ENCODE peak calls at places on chromosomes 7 and 10, in eight cellular contexts. One of them, this sample, is unnamed.

GRCh38 chr10:16867556-16867955 is 50.3 kb upstream of the RSU1 start:
- DNase-seq in HCT116: peak
- DNase-seq in A549: no peak
- DNase-seq in HepG2: no peak
- DNase-seq in SK-N-SH: no peak
- DNase-seq in H1: no peak
- DNase-seq in K562: no peak
- DNase-seq in GM12878: no peak
- DNase-seq in this sample: no peak

GRCh38 chr10:11176746-11177145 is 159.1 kb downstream of the CELF2 start:
- DNase-seq in HCT116: no peak
- DNase-seq in A549: no peak
- DNase-seq in HepG2: no peak
- DNase-seq in SK-N-SH: no peak
- DNase-seq in H1: no peak
- DNase-seq in K562: no peak
- DNase-seq in GM12878: no peak
- DNase-seq in this sample: peak

GRCh38 chr10:20885678-20886077 is 11.4 kb downstream of the NEBL start:
- DNase-seq in HCT116: no peak
- DNase-seq in A549: no peak
- DNase-seq in HepG2: no peak
- DNase-seq in SK-N-SH: no peak
- DNase-seq in H1: no peak
- DNase-seq in K562: no peak
- DNase-seq in GM12878: no peak
- DNase-seq in this sample: no peak

GRCh38 chr7:15757041-15757995 is 70.8 kb upstream of the MEOX2 start:
- DNase-seq in HCT116: no peak
- DNase-seq in A549: no peak
- DNase-seq in HepG2: no peak
- DNase-seq in SK-N-SH: no peak
- DNase-seq in H1: no peak
- DNase-seq in K562: no peak
- DNase-seq in GM12878: no peak
- DNase-seq in this sample: no peak

GRCh38 chr10:116913681-116914080 is 64.4 kb downstream of the ENO4 start:
- DNase-seq in HCT116: no peak
- DNase-seq in A549: no peak
- DNase-seq in HepG2: no peak
- DNase-seq in SK-N-SH: no peak
- DNase-seq in H1: no peak
- DNase-seq in K562: no peak
- DNase-seq in GM12878: no peak
- DNase-seq in this sample: no peak

GRCh38 chr10:31426425-31426824 is 107.4 kb downstream of the ZEB1 start:
- DNase-seq in HCT116: no peak
- DNase-seq in A549: no peak
- DNase-seq in HepG2: no peak
- DNase-seq in SK-N-SH: no peak
- DNase-seq in H1: no peak
- DNase-seq in K562: no peak
- DNase-seq in GM12878: no peak
- DNase-seq in this sample: no peak

GRCh38 chr7:102992820-102993531 is 80.2 kb downstream of the LRRC17 start:
- DNase-seq in HCT116: peak
- DNase-seq in A549: no peak
- DNase-seq in HepG2: peak
- DNase-seq in SK-N-SH: no peak
- DNase-seq in H1: no peak
- DNase-seq in K562: peak
- DNase-seq in GM12878: no peak
- DNase-seq in this sample: peak

GRCh38 chr10:92923416-92923815 is 75.1 kb downstream of the EXOC6 start:
- DNase-seq in HCT116: no peak
- DNase-seq in A549: no peak
- DNase-seq in HepG2: no peak
- DNase-seq in SK-N-SH: no peak
- DNase-seq in H1: no peak
- DNase-seq in K562: no peak
- DNase-seq in GM12878: no peak
- DNase-seq in this sample: peak

GRCh38 chr10:62831346-62831745 is 15.2 kb upstream of the EGR2 start:
- DNase-seq in HCT116: no peak
- DNase-seq in A549: no peak
- DNase-seq in HepG2: no peak
- DNase-seq in SK-N-SH: no peak
- DNase-seq in H1: no peak
- DNase-seq in K562: no peak
- DNase-seq in GM12878: no peak
- DNase-seq in this sample: no peak

GRCh38 chr10:69107667-69108066 is 16.3 kb upstream of the VPS26A start:
- DNase-seq in HCT116: no peak
- DNase-seq in A549: no peak
- DNase-seq in HepG2: no peak
- DNase-seq in SK-N-SH: no peak
- DNase-seq in H1: no peak
- DNase-seq in K562: no peak
- DNase-seq in GM12878: no peak
- DNase-seq in this sample: peak

GRCh38 chr7:108200326-108200725 is 70.2 kb upstream of the LAMB4 start:
- DNase-seq in HCT116: no peak
- DNase-seq in A549: no peak
- DNase-seq in HepG2: no peak
- DNase-seq in SK-N-SH: no peak
- DNase-seq in H1: no peak
- DNase-seq in K562: no peak
- DNase-seq in GM12878: no peak
- DNase-seq in this sample: no peak

GRCh38 chr10:18216482-18216881 is 76.3 kb downstream of the CACNB2 start:
- DNase-seq in HCT116: no peak
- DNase-seq in A549: no peak
- DNase-seq in HepG2: peak
- DNase-seq in SK-N-SH: peak
- DNase-seq in H1: no peak
- DNase-seq in K562: no peak
- DNase-seq in GM12878: no peak
- DNase-seq in this sample: peak

GRCh38 chr10:3755440-3756359 is 29.3 kb downstream of the KLF6 start:
- DNase-seq in HCT116: no peak
- DNase-seq in A549: no peak
- DNase-seq in HepG2: peak
- DNase-seq in SK-N-SH: no peak
- DNase-seq in H1: no peak
- DNase-seq in K562: no peak
- DNase-seq in GM12878: no peak
- DNase-seq in this sample: no peak

GRCh38 chr10:121862624-121863023 is 65.2 kb downstream of the ATE1 start:
- DNase-seq in HCT116: no peak
- DNase-seq in A549: no peak
- DNase-seq in HepG2: no peak
- DNase-seq in SK-N-SH: no peak
- DNase-seq in H1: no peak
- DNase-seq in K562: no peak
- DNase-seq in GM12878: no peak
- DNase-seq in this sample: peak

GRCh38 chr10:13019280-13019679 is 17.8 kb upstream of the CCDC3 start:
- DNase-seq in HCT116: no peak
- DNase-seq in A549: no peak
- DNase-seq in HepG2: no peak
- DNase-seq in SK-N-SH: no peak
- DNase-seq in H1: no peak
- DNase-seq in K562: no peak
- DNase-seq in GM12878: no peak
- DNase-seq in this sample: no peak

GRCh38 chr7:8433477-8434289 is at the start of gene NXPH1:
- DNase-seq in HCT116: no peak
- DNase-seq in A549: peak
- DNase-seq in HepG2: peak
- DNase-seq in SK-N-SH: peak
- DNase-seq in H1: peak
- DNase-seq in K562: peak
- DNase-seq in GM12878: no peak
- DNase-seq in this sample: no peak

DNA sequence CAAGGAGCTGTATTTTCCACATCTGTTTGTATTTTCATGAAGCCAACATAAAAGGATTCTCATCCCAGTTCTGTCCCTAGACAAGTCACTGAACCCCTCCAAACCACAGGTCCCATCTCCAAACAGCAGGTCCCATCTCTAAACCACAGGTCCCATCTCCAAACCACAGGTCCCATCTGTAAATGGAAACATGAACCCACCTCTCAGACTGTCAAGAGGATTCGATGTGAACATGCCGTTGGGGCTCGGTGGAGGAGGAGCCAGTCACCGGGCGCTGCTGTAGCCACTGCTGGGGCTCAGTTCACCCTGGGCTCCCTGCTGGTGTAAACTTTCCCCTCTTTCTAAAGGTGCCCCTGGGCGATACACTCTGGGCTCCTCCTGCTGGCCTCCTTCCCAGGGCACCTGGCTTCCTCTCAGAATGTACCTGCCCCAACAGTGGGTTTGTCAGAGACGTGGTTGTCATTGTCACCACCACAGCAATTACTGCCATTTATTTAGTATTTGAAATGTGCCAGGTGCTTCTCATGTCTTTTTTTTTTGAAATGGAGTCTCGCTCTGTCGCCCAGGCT is 13.0 kb downstream of the LHPP start:
- DNase-seq in HCT116: no peak
- DNase-seq in A549: no peak
- DNase-seq in HepG2: no peak
- DNase-seq in SK-N-SH: no peak
- DNase-seq in H1: no peak
- DNase-seq in K562: no peak
- DNase-seq in GM12878: no peak
- DNase-seq in this sample: no peak
- TF ChIP-seq MAX in HCT116: no peak
- TF ChIP-seq MAX in A549: no peak
- TF ChIP-seq MAX in HepG2: no peak
- TF ChIP-seq MAX in SK-N-SH: no peak
- TF ChIP-seq MAX in H1: no peak
- TF ChIP-seq MAX in K562: no peak
- TF ChIP-seq MAX in GM12878: no peak
- TF ChIP-seq MAX in this sample: no peak

DNA sequence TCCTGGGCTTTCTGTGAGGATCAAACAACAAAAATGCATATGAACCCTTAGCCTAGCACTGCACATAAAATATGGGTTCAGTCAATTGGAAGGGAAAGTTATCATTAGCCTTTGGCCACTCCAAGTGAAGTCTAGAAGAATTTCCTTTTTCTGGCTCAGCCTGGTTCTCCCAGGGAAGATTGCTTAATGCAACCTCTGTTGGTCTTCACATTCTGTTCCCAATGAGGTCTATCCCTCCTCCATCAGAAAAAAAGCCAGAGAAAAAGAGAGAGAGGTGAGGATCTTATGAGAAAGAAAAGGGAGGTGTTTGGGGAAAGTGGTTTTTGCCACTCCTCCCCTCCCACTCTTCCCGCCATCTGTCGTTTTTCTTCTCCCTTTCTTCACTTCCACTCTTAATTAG is 31.2 kb downstream of the CPVL start:
- DNase-seq in HCT116: no peak
- DNase-seq in A549: no peak
- DNase-seq in HepG2: no peak
- DNase-seq in SK-N-SH: no peak
- DNase-seq in H1: no peak
- DNase-seq in K562: no peak
- DNase-seq in GM12878: no peak
- DNase-seq in this sample: no peak
- H3K4me3 ChIP-seq in HCT116: no peak
- H3K4me3 ChIP-seq in A549: no peak
- H3K4me3 ChIP-seq in HepG2: no peak
- H3K4me3 ChIP-seq in SK-N-SH: no peak
- H3K4me3 ChIP-seq in H1: no peak
- H3K4me3 ChIP-seq in K562: no peak
- H3K4me3 ChIP-seq in GM12878: no peak
- H3K4me3 ChIP-seq in this sample: no peak

GRCh38 chr10:124057580-124057979 is 35.8 kb downstream of the CHST15 start:
- DNase-seq in HCT116: no peak
- DNase-seq in A549: no peak
- DNase-seq in HepG2: no peak
- DNase-seq in SK-N-SH: peak
- DNase-seq in H1: no peak
- DNase-seq in K562: no peak
- DNase-seq in GM12878: no peak
- DNase-seq in this sample: no peak

GRCh38 chr10:124059552-124059951 is 33.8 kb downstream of the CHST15 start:
- DNase-seq in HCT116: no peak
- DNase-seq in A549: no peak
- DNase-seq in HepG2: no peak
- DNase-seq in SK-N-SH: no peak
- DNase-seq in H1: no peak
- DNase-seq in K562: no peak
- DNase-seq in GM12878: no peak
- DNase-seq in this sample: no peak

GRCh38 chr10:124053971-124054370 is 39.4 kb downstream of the CHST15 start:
- DNase-seq in HCT116: peak
- DNase-seq in A549: no peak
- DNase-seq in HepG2: no peak
- DNase-seq in SK-N-SH: no peak
- DNase-seq in H1: no peak
- DNase-seq in K562: no peak
- DNase-seq in GM12878: no peak
- DNase-seq in this sample: no peak

GRCh38 chr10:124058346-124059003 is 34.9 kb downstream of the CHST15 start:
- DNase-seq in HCT116: no peak
- DNase-seq in A549: no peak
- DNase-seq in HepG2: no peak
- DNase-seq in SK-N-SH: no peak
- DNase-seq in H1: no peak
- DNase-seq in K562: no peak
- DNase-seq in GM12878: no peak
- DNase-seq in this sample: no peak

DNA sequence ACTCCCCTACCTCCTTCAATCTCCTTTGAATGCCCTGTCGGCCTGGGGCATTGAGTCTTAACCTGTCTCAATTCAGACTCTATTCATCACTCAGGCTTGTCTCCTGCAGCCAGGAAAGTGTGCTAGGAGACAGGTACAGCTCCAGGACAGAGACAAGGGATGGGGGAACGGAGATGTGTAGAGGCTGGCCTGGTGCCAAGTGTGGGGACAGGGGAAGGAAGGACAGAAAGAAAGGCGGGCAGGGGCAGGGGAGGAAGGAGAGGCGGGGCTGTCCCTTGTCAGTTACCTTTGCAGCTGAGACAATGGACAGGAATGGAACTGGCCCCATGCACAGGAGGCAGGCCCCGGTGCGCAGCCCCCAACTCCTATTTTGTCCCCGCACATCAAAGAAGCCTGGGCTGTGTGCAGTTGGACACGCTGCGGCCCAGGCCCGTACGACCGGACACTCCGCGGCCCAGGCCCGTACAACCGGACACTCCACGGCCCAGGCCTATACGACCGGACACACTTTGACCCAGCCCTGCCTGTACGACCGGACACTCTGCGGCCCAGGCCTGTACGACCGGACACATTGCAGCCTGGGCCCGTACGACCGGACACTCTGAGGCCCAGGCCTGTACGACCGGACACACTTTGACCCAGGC is 36.9 kb downstream of the CHST15 start:
- DNase-seq in HCT116: no peak
- DNase-seq in A549: no peak
- DNase-seq in HepG2: no peak
- DNase-seq in SK-N-SH: no peak
- DNase-seq in H1: no peak
- DNase-seq in K562: no peak
- DNase-seq in GM12878: no peak
- DNase-seq in this sample: no peak
- TF ChIP-seq MAX in HCT116: no peak
- TF ChIP-seq MAX in A549: no peak
- TF ChIP-seq MAX in HepG2: no peak
- TF ChIP-seq MAX in SK-N-SH: no peak
- TF ChIP-seq MAX in H1: no peak
- TF ChIP-seq MAX in K562: no peak
- TF ChIP-seq MAX in GM12878: no peak
- TF ChIP-seq MAX in this sample: no peak

GRCh38 chr10:119667562-119668328 is 16.6 kb downstream of the BAG3 start:
- DNase-seq in HCT116: peak
- DNase-seq in A549: peak
- DNase-seq in HepG2: peak
- DNase-seq in SK-N-SH: peak
- DNase-seq in H1: no peak
- DNase-seq in K562: peak
- DNase-seq in GM12878: no peak
- DNase-seq in this sample: peak
- H3K4me3 ChIP-seq in HCT116: peak
- H3K4me3 ChIP-seq in A549: peak
- H3K4me3 ChIP-seq in HepG2: no peak
- H3K4me3 ChIP-seq in SK-N-SH: no peak
- H3K4me3 ChIP-seq in H1: no peak
- H3K4me3 ChIP-seq in K562: no peak
- H3K4me3 ChIP-seq in GM12878: no peak
- H3K4me3 ChIP-seq in this sample: no peak

This sample was measured in NB4.